ENCODE peak calls at places on chromosomes 13 and 19, in five cellular contexts. M is HFF-Myc, Y is NCI-H1694, T is bronchial epithelial cell, U is sciatic nerve. E is an unnamed sample.

GRCh38 chr13:113886561-113887112 is 22.8 kb upstream of the GAS6 start:
- DNase-seq in Y (no peak), T (no peak), U (no peak), M (no peak), E (no peak)

GRCh38 chr13:89432997-89433396 is 1761.8 kb downstream of the SLITRK5 start:
- DNase-seq in U (no peak), T (peak), M (no peak), Y (no peak), E (no peak)

GRCh38 chr13:41064493-41064892 is 3.2 kb downstream of the WBP4 start:
- DNase-seq in M (peak), U (no peak), Y (no peak), T (peak), E (no peak)

GRCh38 chr19:28652790-28653189 is 560.2 kb downstream of the UQCRFS1 start:
- DNase-seq in U (no peak), Y (no peak), M (no peak), T (no peak), E (no peak)

GRCh38 chr19:42201489-42202289 is 15.8 kb downstream of the DEDD2 start:
- DNase-seq in U (no peak), Y (no peak), M (no peak), T (no peak), E (no peak)

GRCh38 chr13:78701383-78701782 is 42.4 kb upstream of the OBI1 start:
- DNase-seq in M (no peak), U (no peak), T (no peak), Y (no peak), E (no peak)

GRCh38 chr19:42272989-42273406 is 3.9 kb downstream of the CIC start:
- DNase-seq in T (no peak), U (no peak), M (no peak), Y (no peak), E (no peak)

GRCh38 chr19:57269515-57270250 is 10.6 kb upstream of the ZNF460 start:
- DNase-seq in U (no peak), M (peak), T (peak), Y (no peak), E (no peak)

GRCh38 chr13:79937311-79938243 is 403.3 kb downstream of the SPRY2 start:
- DNase-seq in M (no peak), Y (no peak), U (no peak), T (peak), E (no peak)

GRCh38 chr19:55474269-55475265 is 1.9 kb upstream of the ZNF628 start:
- DNase-seq in T (peak), Y (no peak), U (no peak), M (no peak), E (no peak)

GRCh38 chr13:24650157-24650556 is 30.1 kb upstream of the ATP12A start:
- DNase-seq in Y (no peak), T (no peak), M (peak), U (no peak), E (no peak)

E was measured in DMS 273 treated with DMSO at 0.1 percent for 48 hours.